ENCODE peak calls at places on chromosomes 3 and 15, in nine cellular contexts. G, L, O, S, A, B, Q, Z and F are unnamed samples.

GRCh38 chr3:11543948-11544387 is 99.7 kb downstream of the VGLL4 start:
- DNase-seq in A (no peak), Q (no peak), O (no peak), Z (no peak), S (no peak), G (no peak), L (no peak), B (no peak), F (no peak)

GRCh38 chr15:63122002-63122893 is 587 bp downstream of the LACTB start:
- DNase-seq in B (peak; percentile 58), S (peak; percentile 88), L (peak; percentile 83), Z (no peak), O (peak; percentile 91), A (peak; percentile 18), Q (peak; percentile 95), G (peak; percentile 83), F (peak; percentile 75)

GRCh38 chr3:140023616-140024530 is 88.9 kb downstream of the CLSTN2 start:
- DNase-seq in S (no peak), O (no peak), G (peak; percentile 41), L (peak; percentile 5), Z (no peak), Q (peak; percentile 82), B (peak; percentile 53), A (no peak), F (no peak)

GRCh38 chr3:175260145-175260794 is 401.1 kb downstream of the NAALADL2 start:
- DNase-seq in B (no peak), A (no peak), O (no peak), G (no peak), Q (no peak), Z (no peak), L (peak; percentile 51), S (peak; percentile 41), F (peak; percentile 36)

GRCh38 chr15:72319360-72319984 is 485 bp downstream of the CELF6 start:
- DNase-seq in Z (no peak), G (peak; percentile 77), A (no peak), S (peak; percentile 67), O (peak; percentile 67), L (peak; percentile 49), B (no peak), Q (peak; percentile 74), F (peak; percentile 45)

GRCh38 chr3:168417016-168417415 is 321.3 kb upstream of the GOLIM4 start:
- DNase-seq in Q (no peak), Z (no peak), A (no peak), G (no peak), S (peak; percentile 12), O (no peak), L (no peak), B (no peak), F (no peak)

GRCh38 chr3:45034612-45035252 is 8.6 kb downstream of the CLEC3B start:
- DNase-seq in A (no peak), S (no peak), B (peak; percentile 45), Q (peak; percentile 86), O (peak; percentile 71), Z (no peak), L (no peak), G (peak; percentile 77), F (no peak)

GRCh38 chr3:52494446-52494845 is 692 bp upstream of the STAB1 start:
- DNase-seq in O (no peak), B (no peak), L (no peak), Z (no peak), G (no peak), S (no peak), Q (no peak), A (no peak), F (no peak)

GRCh38 chr15:85604194-85604593 is 190.5 kb downstream of the KLHL25 start:
- DNase-seq in Q (no peak), L (no peak), A (no peak), B (no peak), S (no peak), Z (no peak), O (no peak), G (no peak), F (no peak)

GRCh38 chr3:195896361-195897080 is 11.8 kb downstream of the TNK2 start:
- DNase-seq in B (peak; percentile 69), L (peak; percentile 75), Z (no peak), Q (no peak), A (no peak), O (no peak), G (no peak), S (peak; percentile 89), F (peak; percentile 84)

GRCh38 chr3:196063456-196063855 is 18.4 kb downstream of the TFRC start:
- DNase-seq in S (no peak), O (no peak), Q (no peak), Z (no peak), G (no peak), A (no peak), B (no peak), L (peak; percentile 75), F (no peak)

GRCh38 chr3:189419022-189419421 is 212.2 kb upstream of the TP63 start:
- DNase-seq in L (peak; percentile 59), A (no peak), G (no peak), Q (no peak), B (no peak), O (no peak), S (no peak), Z (no peak), F (no peak)

GRCh38 chr3:186411994-186412393 is 50.0 kb upstream of the DGKG start:
- DNase-seq in G (no peak), S (no peak), Z (no peak), O (no peak), B (no peak), A (no peak), Q (no peak), L (no peak), F (no peak)

GRCh38 chr3:152299243-152299976 is 30.7 kb downstream of the MBNL1 start:
- DNase-seq in S (no peak), G (no peak), Q (no peak), O (peak; percentile 19), A (no peak), L (no peak), B (no peak), Z (no peak), F (no peak)

GRCh38 chr15:101482526-101483371 is 6.8 kb downstream of the PCSK6 start:
- DNase-seq in Z (no peak), B (no peak), L (no peak), S (no peak), O (no peak), G (peak; percentile 59), Q (no peak), A (no peak), F (no peak)

GRCh38 chr15:39585871-39586301 is 5.0 kb downstream of the THBS1 start:
- DNase-seq in S (peak; percentile 64), A (no peak), O (no peak), G (no peak), B (no peak), Z (no peak), L (no peak), Q (no peak), F (peak; percentile 82)

GRCh38 chr15:52050416-52050815 is 31.4 kb downstream of the MAPK6 start:
- DNase-seq in Z (no peak), L (peak; percentile 61), O (no peak), S (peak; percentile 57), Q (no peak), G (no peak), A (no peak), B (no peak), F (peak; percentile 57)

GRCh38 chr3:187227658-187228258 is 30.5 kb downstream of the RTP1 start:
- DNase-seq in L (peak; percentile 84), S (peak; percentile 54), Q (no peak), Z (peak; percentile 58), G (no peak), A (no peak), O (no peak), B (no peak), F (peak; percentile 81)

GRCh38 chr3:8742921-8743605 is 9.5 kb downstream of the CAV3 start:
- DNase-seq in L (peak; percentile 60), S (peak; percentile 33), O (no peak), A (no peak), B (no peak), Z (peak; percentile 47), Q (peak; percentile 13), G (no peak), F (peak; percentile 83)

GRCh38 chr15:68638953-68639500 is 60.2 kb downstream of the CORO2B start:
- DNase-seq in O (no peak), L (peak; percentile 60), G (no peak), S (no peak), Z (peak; percentile 27), B (no peak), Q (no peak), A (no peak), F (peak; percentile 59)

DNA sequence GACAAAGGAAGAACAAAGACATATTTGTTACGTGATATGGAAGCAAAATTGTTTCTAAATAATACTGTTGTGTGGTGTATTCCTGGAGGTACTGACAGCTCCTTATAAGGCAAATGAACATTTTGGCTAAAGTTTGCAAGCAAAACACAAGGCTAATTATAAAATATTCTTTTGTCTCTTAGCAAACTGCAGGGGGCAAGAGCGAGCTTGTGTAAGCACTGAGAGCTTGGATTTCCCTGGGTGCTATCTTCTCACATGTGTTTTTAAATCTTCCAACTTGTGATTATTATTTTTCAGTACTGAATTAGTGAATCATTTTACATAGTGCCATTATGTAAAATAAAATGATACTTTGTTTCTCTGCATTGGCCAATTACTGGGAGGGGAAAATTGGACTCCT is 611.4 kb downstream of the AGBL1 start:
- DNase-seq in S (no peak), Q (no peak), Z (no peak), G (no peak), L (peak; percentile 0), A (no peak), B (no peak), O (no peak), F (no peak)
- TF ChIP-seq CTCF in S (no peak), Q (no peak), Z (no peak), G (peak; percentile 27), L (no peak), A (no peak), B (peak; percentile 57), O (no peak), F (no peak)

GRCh38 chr15:41423979-41424659 is 7.2 kb downstream of the RTF1 start:
- DNase-seq in S (no peak), B (no peak), G (no peak), Z (no peak), L (no peak), O (no peak), Q (no peak), A (no peak), F (no peak)
- H3K4me3 ChIP-seq in S (no peak overlapping the region), B (no peak overlapping the region), G (no peak overlapping the region), Z (no peak overlapping the region), L (no peak overlapping the region), O (no peak overlapping the region), Q (no peak overlapping the region), A (no peak overlapping the region), F (no peak overlapping the region)

DNA sequence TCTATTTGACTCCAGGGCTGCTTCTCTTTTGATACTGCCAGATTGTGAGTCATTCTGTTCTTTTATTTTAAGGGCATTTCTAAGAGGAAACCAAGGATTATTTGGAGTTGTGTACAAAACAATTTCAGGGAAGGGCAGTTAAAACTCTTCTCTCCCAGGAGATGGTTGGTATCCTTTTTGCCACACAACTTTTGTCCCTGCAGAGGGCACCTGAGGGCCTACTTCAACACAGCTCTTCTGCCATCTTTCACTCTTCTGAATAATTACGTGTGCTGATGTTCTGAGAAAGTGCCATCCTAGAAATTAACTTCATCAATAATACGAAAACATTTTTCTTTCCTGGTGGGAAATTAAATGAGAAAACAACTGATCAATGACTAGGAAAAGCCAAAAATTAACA is 75.7 kb upstream of the GADL1 start:
- DNase-seq in Z (no peak), O (no peak), B (no peak), L (peak; percentile 11), A (no peak), G (no peak), Q (no peak), S (peak; percentile 24), F (peak; percentile 29)
- TF ChIP-seq CTCF in Z (peak; percentile 33), O (peak; percentile 12), B (no peak), L (peak; percentile 35), A (no peak), G (peak; percentile 38), Q (peak; percentile 9), S (peak; percentile 27), F (peak; percentile 50)

GRCh38 chr3:66473181-66473580 is 27.6 kb downstream of the LRIG1 start:
- DNase-seq in A (no peak), O (no peak), Q (no peak), L (peak; percentile 53), G (no peak), B (no peak), Z (no peak), S (peak; percentile 25), F (peak; percentile 25)
- H3K4me3 ChIP-seq in A (peak overlapping the region; percentile 57), O (no peak overlapping the region), Q (peak overlapping the region; percentile 12), L (no peak overlapping the region), G (peak overlapping the region; percentile 2), B (no peak overlapping the region), Z (no peak overlapping the region), S (no peak overlapping the region), F (peak overlapping the region; percentile 3)